ENCODE peak calls at places on chromosomes 16 and 17, in seven cellular contexts. G, T, R, H, C, X and D are unnamed samples.

GRCh38 chr17:66580178-66580577 is 254.7 kb upstream of the CACNG5 start:
- DNase-seq in G (peak; percentile 81), T (no peak), R (no peak), H (peak; percentile 58), C (peak; percentile 66), X (peak; percentile 32), D (peak; percentile 49)

GRCh38 chr17:45050680-45051059 is 762 bp downstream of the DCAKD start:
- DNase-seq in G (no peak), T (no peak), R (no peak), H (no peak), C (peak; percentile 44), X (no peak), D (no peak)

GRCh38 chr17:49496183-49496865 is 1.2 kb downstream of the NGFR start:
- DNase-seq in G (peak; percentile 89), T (no peak), R (peak; percentile 83), H (peak; percentile 71), C (peak; percentile 25), X (peak; percentile 75), D (peak; percentile 35)

GRCh38 chr16:86364653-86365380 is 145.5 kb upstream of the FOXF1 start:
- DNase-seq in G (no peak), T (no peak), R (no peak), H (no peak), C (no peak), X (no peak), D (no peak)

GRCh38 chr17:21036361-21036881 is 6.4 kb downstream of the USP22 start:
- DNase-seq in G (no peak), T (no peak), R (no peak), H (no peak), C (no peak), X (no peak), D (no peak)

GRCh38 chr17:19746517-19746916 is 1.6 kb downstream of the ALDH3A1 start:
- DNase-seq in G (no peak), T (no peak), R (no peak), H (no peak), C (no peak), X (no peak), D (no peak)

GRCh38 chr17:21275047-21275578 is 9.4 kb upstream of the MAP2K3 start:
- DNase-seq in G (no peak), T (no peak), R (no peak), H (no peak), C (no peak), X (no peak), D (no peak)

GRCh38 chr17:77887464-77888241 is 70.8 kb upstream of the TNRC6C start:
- DNase-seq in G (peak; percentile 82), T (no peak), R (peak; percentile 85), H (peak; percentile 87), C (peak; percentile 44), X (peak; percentile 86), D (peak; percentile 93)

GRCh38 chr17:31048780-31049179 is 46.0 kb upstream of the NF1 start:
- DNase-seq in G (no peak), T (no peak), R (no peak), H (no peak), C (no peak), X (no peak), D (no peak)

GRCh38 chr16:55242667-55243066 is 81.3 kb upstream of the IRX6 start:
- DNase-seq in G (no peak), T (no peak), R (no peak), H (no peak), C (no peak), X (no peak), D (no peak)

GRCh38 chr17:31078290-31078689 is 16.5 kb upstream of the NF1 start:
- DNase-seq in G (no peak), T (no peak), R (no peak), H (no peak), C (no peak), X (no peak), D (no peak)

GRCh38 chr17:60535382-60536279 is 9.6 kb upstream of the APPBP2 start:
- DNase-seq in G (no peak), T (no peak), R (no peak), H (no peak), C (no peak), X (no peak), D (no peak)

GRCh38 chr17:48457080-48457836 is 27.2 kb upstream of the SKAP1 start:
- DNase-seq in G (peak; percentile 71), T (peak; percentile 54), R (no peak), H (peak; percentile 16), C (peak; percentile 70), X (peak; percentile 63), D (peak; percentile 74)

GRCh38 chr16:66152841-66153525 is 213.5 kb upstream of the CDH5 start:
- DNase-seq in G (no peak), T (no peak), R (no peak), H (no peak), C (no peak), X (no peak), D (no peak)

GRCh38 chr16:58614212-58614611 is 15.4 kb downstream of the CNOT1 start:
- DNase-seq in G (no peak), T (no peak), R (no peak), H (no peak), C (no peak), X (no peak), D (no peak)

GRCh38 chr17:60766778-60767190 is 89.1 kb downstream of the BCAS3 start:
- DNase-seq in G (no peak), T (no peak), R (no peak), H (no peak), C (no peak), X (no peak), D (no peak)

GRCh38 chr17:72984145-72984924 is 108.2 kb downstream of the SLC39A11 start:
- DNase-seq in G (no peak), T (peak; percentile 84), R (no peak), H (no peak), C (peak; percentile 81), X (no peak), D (no peak)

GRCh38 chr16:79265701-79266100 is 334.8 kb downstream of the MAF start:
- DNase-seq in G (no peak), T (no peak), R (no peak), H (no peak), C (no peak), X (no peak), D (no peak)

GRCh38 chr17:75645889-75646625 is 12.8 kb downstream of the SMIM5 start:
- DNase-seq in G (no peak), T (peak; percentile 64), R (no peak), H (peak; percentile 52), C (peak; percentile 80), X (peak; percentile 96), D (peak; percentile 40)

DNA sequence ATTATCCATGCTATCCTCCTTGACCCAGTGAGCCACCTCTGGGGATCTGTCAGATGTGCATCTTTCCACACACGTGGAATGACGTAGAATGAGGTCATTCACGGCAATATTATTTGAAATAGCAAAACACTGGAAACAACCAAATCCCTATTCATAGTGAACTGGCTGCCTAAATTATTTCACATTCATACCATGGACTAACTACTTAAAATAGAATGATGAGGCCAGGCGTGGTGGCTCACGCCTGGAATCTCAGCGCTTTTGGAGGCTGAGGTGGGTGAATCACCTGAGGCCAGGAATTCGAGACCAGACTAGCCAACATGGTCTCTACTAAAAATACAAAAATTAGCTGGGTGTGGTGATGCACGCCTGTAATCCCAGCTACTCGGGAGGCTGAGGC is 75.5 kb downstream of the RAP1GAP2 start:
- DNase-seq in G (no peak), T (no peak), R (no peak), H (no peak), C (no peak), X (no peak), D (no peak)
- H3K4me1 ChIP-seq in G (no peaks in the 10 kb centered on the region), T (peaks cover 30% of the 10 kb centered on the region), R (no peaks in the 10 kb centered on the region), H (no peaks in the 10 kb centered on the region), C (no peaks in the 10 kb centered on the region), X (peaks cover 54% of the 10 kb centered on the region), D (no peaks in the 10 kb centered on the region)

GRCh38 chr17:81557276-81558114 is 5.3 kb upstream of the FAAP100 start:
- DNase-seq in G (no peak), T (no peak), R (no peak), H (no peak), C (no peak), X (no peak), D (no peak)
- TF ChIP-seq POLR2A in G (no peak), T (no peak), R (no peak), H (no peak), C (peak; percentile 3), X (no peak), D (no peak)

DNA sequence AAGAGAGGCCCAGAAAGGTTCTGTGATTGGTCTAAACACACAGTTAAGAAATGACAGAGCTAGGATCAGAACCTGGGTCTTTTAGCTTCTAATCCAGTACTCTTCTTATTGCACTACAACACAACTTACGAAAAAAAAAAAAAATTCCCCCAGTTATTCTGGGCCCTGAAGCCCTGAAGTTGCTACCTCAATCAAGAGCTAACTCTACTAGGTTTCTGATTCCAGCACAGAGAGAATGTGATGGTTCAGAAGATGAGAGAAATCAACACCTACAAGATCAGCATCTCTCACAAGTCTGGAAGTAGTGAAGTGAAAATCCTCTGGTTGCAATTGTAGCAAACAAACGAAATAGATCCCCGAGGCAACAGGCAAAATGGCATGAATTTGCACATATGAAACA is 37.3 kb downstream of the GRB7 start:
- DNase-seq in G (no peak), T (no peak), R (no peak), H (no peak), C (no peak), X (no peak), D (no peak)
- H3K4me1 ChIP-seq in G (no peaks in the 10 kb centered on the region), T (peaks cover 17% of the 10 kb centered on the region), R (no peaks in the 10 kb centered on the region), H (no peaks in the 10 kb centered on the region), C (no peaks in the 10 kb centered on the region), X (no peaks in the 10 kb centered on the region), D (no peaks in the 10 kb centered on the region)

GRCh38 chr16:11539635-11540034 is 47.1 kb downstream of the LITAF start:
- DNase-seq in G (no peak), T (no peak), R (no peak), H (no peak), C (no peak), X (no peak), D (no peak)
- TF ChIP-seq POLR2A in G (no peak), T (no peak), R (no peak), H (no peak), C (no peak), X (no peak), D (no peak)